ENCODE peak calls at places on chromosomes 12 and 14, in five cellular contexts. H is H9, I is neuronal stem cell, A is mesenchymal stem cell, O is H1. V is an unnamed sample.

GRCh38 chr12:130013771-130014484 is 110.1 kb upstream of the TMEM132D start:
- DNase-seq in H (peak; percentile 90), I (peak; percentile 59), A (no peak), O (peak; percentile 87), V (peak; percentile 34)

GRCh38 chr12:125263385-125263784 is 198.2 kb downstream of the AACS start:
- DNase-seq in H (no peak), I (no peak), A (no peak), O (no peak), V (no peak)

GRCh38 chr14:76717508-76717907 is 43.8 kb upstream of the VASH1 start:
- DNase-seq in H (no peak), I (no peak), A (no peak), O (no peak), V (no peak)

GRCh38 chr12:124422570-124423523 is 128.0 kb downstream of the RFLNA start:
- DNase-seq in H (no peak), I (no peak), A (peak; percentile 99), O (no peak), V (no peak)

GRCh38 chr12:24943947-24944597 is 4.8 kb downstream of the BCAT1 start:
- DNase-seq in H (no peak), I (no peak), A (peak; percentile 47), O (no peak), V (no peak)

GRCh38 chr14:61644834-61645233 is 50.5 kb upstream of the HIF1A start:
- DNase-seq in H (no peak), I (peak; percentile 15), A (no peak), O (no peak), V (no peak)

GRCh38 chr12:87509233-87509820 is 519.9 kb downstream of the C12orf50 start:
- DNase-seq in H (no peak), I (no peak), A (peak; percentile 65), O (no peak), V (no peak)

GRCh38 chr12:115227137-115227615 is 543.2 kb upstream of the TBX3 start:
- DNase-seq in H (no peak), I (no peak), A (peak; percentile 90), O (no peak), V (peak; percentile 23)

GRCh38 chr14:74610866-74611671 is 968 bp downstream of the LTBP2 start:
- DNase-seq in H (peak; percentile 59), I (no peak), A (no peak), O (peak; percentile 76), V (no peak)
- H3K23ac ChIP-seq in H (no peak overlapping the region), I (peak overlapping the region; percentile 70), A (no peak overlapping the region), O (no peak overlapping the region), V (no peak overlapping the region)

GRCh38 chr12:108609535-108610335 is 11.9 kb upstream of the TMEM119 start:
- DNase-seq in H (no peak), I (no peak), A (peak; percentile 92), O (no peak), V (no peak)
- H2BK5ac ChIP-seq in H (no peak overlapping the region), I (no peak overlapping the region), A (no peak overlapping the region), O (no peak overlapping the region), V (no peak overlapping the region)

GRCh38 chr12:51621155-51621922 is 30.3 kb downstream of the SCN8A start:
- DNase-seq in H (no peak), I (no peak), A (peak; percentile 65), O (no peak), V (no peak)

GRCh38 chr12:51626629-51627028 is 35.6 kb downstream of the SCN8A start:
- DNase-seq in H (no peak), I (no peak), A (no peak), O (no peak), V (no peak)

GRCh38 chr12:51622564-51622963 is 31.5 kb downstream of the SCN8A start:
- DNase-seq in H (no peak), I (no peak), A (peak; percentile 47), O (no peak), V (no peak)

GRCh38 chr12:51626115-51626514 is 35.1 kb downstream of the SCN8A start:
- DNase-seq in H (no peak), I (no peak), A (no peak), O (no peak), V (no peak)

GRCh38 chr12:51625370-51625769 is 34.3 kb downstream of the SCN8A start:
- DNase-seq in H (no peak), I (no peak), A (no peak), O (no peak), V (no peak)
- H2BK12ac ChIP-seq in H (no peak overlapping the region), I (no peak overlapping the region), A (no peak overlapping the region), O (no peak overlapping the region), V (no peak overlapping the region)

DNA sequence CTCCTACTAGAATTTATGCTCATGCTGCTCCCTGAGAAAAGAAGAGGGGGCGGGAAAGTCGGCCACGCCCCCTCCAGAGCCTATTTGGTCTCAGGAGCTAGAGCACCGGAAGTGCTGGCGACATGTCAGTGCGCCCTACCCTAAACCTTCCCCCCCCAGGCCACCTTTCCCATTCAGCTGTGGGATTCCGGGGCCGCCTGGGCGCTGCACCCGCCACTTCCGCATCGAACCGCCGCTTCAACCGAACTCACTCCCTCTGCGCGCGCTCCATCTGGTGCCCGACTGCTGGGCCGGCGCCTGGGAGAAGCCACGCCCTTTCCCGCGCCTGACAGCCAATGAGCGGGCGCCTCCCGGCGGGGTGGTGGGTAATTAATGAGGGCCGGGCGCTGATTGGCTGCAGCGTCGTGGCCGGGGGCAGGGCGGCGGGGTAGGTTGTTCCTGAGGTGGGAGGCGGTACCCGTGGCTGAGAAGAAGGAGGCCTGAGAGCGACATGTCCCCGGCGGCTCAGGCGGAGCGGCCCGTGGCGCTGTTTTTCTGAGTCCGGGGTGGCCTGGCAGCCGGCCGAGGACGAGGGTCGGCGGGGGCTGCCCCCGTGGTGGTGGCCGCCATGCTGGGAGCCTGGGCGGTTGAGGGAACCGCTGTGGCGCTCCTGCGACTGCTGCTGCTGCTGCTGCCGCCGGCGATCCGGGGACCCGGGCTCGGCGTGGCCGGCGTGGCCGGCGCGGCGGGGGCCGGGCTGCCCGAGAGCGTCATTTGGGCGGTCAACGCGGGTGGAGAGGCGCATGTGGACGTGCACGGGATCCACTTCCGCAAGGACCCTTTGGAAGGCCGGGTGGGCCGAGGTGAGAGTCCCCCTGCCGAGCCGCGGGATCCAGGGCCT is at the start of gene MLEC:
- DNase-seq in H (peak; percentile 99), I (peak; percentile 98), A (peak; percentile 98), O (peak; percentile 98), V (peak; percentile 98)
- H3K23ac ChIP-seq in H (no peak within 1 kb of the TSS), I (peak within 1 kb of the TSS; percentile 99), A (peak within 1 kb of the TSS; percentile 97), O (no peak within 1 kb of the TSS), V (no peak within 1 kb of the TSS)

GRCh38 chr12:22537000-22537544 is 7.3 kb downstream of the C2CD5 start:
- DNase-seq in H (no peak), I (no peak), A (peak; percentile 11), O (no peak), V (no peak)
- H2BK5ac ChIP-seq in H (no peak overlapping the region), I (no peak overlapping the region), A (no peak overlapping the region), O (no peak overlapping the region), V (no peak overlapping the region)

GRCh38 chr12:31989987-31990386 is 30.8 kb downstream of the RESF1 start:
- DNase-seq in H (no peak), I (no peak), A (peak; percentile 7), O (no peak), V (peak; percentile 96)

GRCh38 chr12:31989571-31989970 is 30.4 kb downstream of the RESF1 start:
- DNase-seq in H (no peak), I (no peak), A (no peak), O (no peak), V (no peak)

GRCh38 chr12:31985832-31986231 is 26.6 kb downstream of the RESF1 start:
- DNase-seq in H (no peak), I (no peak), A (no peak), O (no peak), V (no peak)

GRCh38 chr12:31984806-31985591 is 25.8 kb downstream of the RESF1 start:
- DNase-seq in H (no peak), I (no peak), A (no peak), O (no peak), V (no peak)
- H2BK12ac ChIP-seq in H (no peak overlapping the region), I (no peak overlapping the region), A (no peak overlapping the region), O (no peak overlapping the region), V (no peak overlapping the region)